ENCODE peak calls at places on chromosomes 3 and 15, in four cellular contexts. U, A, H and I are unnamed samples.

GRCh38 chr15:94840794-94841587 is 609.6 kb downstream of the MCTP2 start:
- DNase-seq in H (no peak), U (no peak), A (peak; percentile 93), I (peak; percentile 34)

GRCh38 chr15:39598958-39599845 is 18.3 kb downstream of the THBS1 start:
- DNase-seq in H (no peak), A (peak; percentile 89), U (no peak), I (peak; percentile 50)

GRCh38 chr3:137105277-137105977 is 147.6 kb downstream of the IL20RB start:
- DNase-seq in U (no peak), H (no peak), A (peak; percentile 74), I (peak; percentile 76)

GRCh38 chr3:158522737-158523136 is 48.3 kb upstream of the MLF1 start:
- DNase-seq in H (no peak), U (no peak), A (no peak), I (peak; percentile 87)

GRCh38 chr3:126459111-126459762 is 16.5 kb downstream of the ZXDC start:
- DNase-seq in U (no peak), H (no peak), A (no peak), I (no peak)

GRCh38 chr15:34246276-34247010 is 21.6 kb downstream of the EMC4 start:
- DNase-seq in H (no peak), U (no peak), A (no peak), I (no peak)

GRCh38 chr15:96622714-96623113 is 292.2 kb downstream of the NR2F2 start:
- DNase-seq in U (no peak), A (no peak), H (no peak), I (no peak)

GRCh38 chr3:32551087-32551486 is 19.6 kb downstream of the DYNC1LI1 start:
- DNase-seq in A (no peak), H (no peak), U (no peak), I (no peak)

GRCh38 chr15:58472821-58473581 is 41.2 kb downstream of the LIPC start:
- DNase-seq in A (peak; percentile 59), H (no peak), U (no peak), I (no peak)

GRCh38 chr3:119295816-119296484 is 1.8 kb downstream of the ARHGAP31 start:
- DNase-seq in U (no peak), A (peak; percentile 45), H (no peak), I (peak; percentile 73)

GRCh38 chr3:100263583-100263982 is 2.8 kb downstream of the TBC1D23 start:
- DNase-seq in U (no peak), A (no peak), H (no peak), I (peak; percentile 76)

GRCh38 chr3:14424711-14425573 is 22.5 kb downstream of the SLC6A6 start:
- DNase-seq in H (no peak), A (no peak), U (no peak), I (no peak)

GRCh38 chr3:150251654-150252053 is 156.4 kb upstream of the TSC22D2 start:
- DNase-seq in A (peak; percentile 85), U (no peak), H (no peak), I (peak; percentile 66)

GRCh38 chr3:100002599-100003350 is 111.5 kb downstream of the FILIP1L start:
- DNase-seq in U (no peak), A (peak; percentile 81), H (no peak), I (peak; percentile 90)

GRCh38 chr3:193779933-193780332 is 186.9 kb downstream of the OPA1 start:
- DNase-seq in H (no peak), U (no peak), A (no peak), I (no peak)

GRCh38 chr15:44286814-44287555 is 1.5 kb upstream of the GOLM2 start:
- DNase-seq in H (no peak), U (no peak), A (peak; percentile 24), I (peak; percentile 54)

GRCh38 chr3:167115331-167115934 is 264.7 kb downstream of the ZBBX start:
- DNase-seq in H (peak; percentile 29), A (no peak), U (peak; percentile 5), I (no peak)

GRCh38 chr15:78951841-78952238 is 7.0 kb upstream of the CTSH start:
- DNase-seq in U (no peak), A (no peak), H (no peak), I (no peak)

GRCh38 chr3:14869877-14870563 is 51.3 kb downstream of the FGD5 start:
- DNase-seq in U (no peak), A (no peak), H (no peak), I (no peak)

GRCh38 chr15:25852696-25853524 is 10.2 kb downstream of the ATP10A start:
- DNase-seq in A (no peak), U (no peak), H (no peak), I (no peak)

GRCh38 chr15:38129531-38130199 is 123.0 kb upstream of the SPRED1 start:
- DNase-seq in U (peak; percentile 53), A (peak; percentile 66), H (peak; percentile 57), I (peak; percentile 100)

GRCh38 chr3:167116120-167116922 is 263.8 kb downstream of the ZBBX start:
- DNase-seq in U (peak; percentile 13), A (no peak), H (peak; percentile 38), I (no peak)

GRCh38 chr15:83653288-83653638 is 660 bp upstream of the ADAMTSL3 start:
- DNase-seq in A (no peak), U (no peak), H (no peak), I (no peak)

GRCh38 chr3:63900459-63900858 is 11.7 kb downstream of the SCAANT1 start:
- DNase-seq in H (no peak), U (no peak), A (peak; percentile 86), I (no peak)

GRCh38 chr3:5162102-5162501 is 25.4 kb upstream of the EDEM1 start:
- DNase-seq in U (no peak), A (no peak), H (no peak), I (peak; percentile 70)

GRCh38 chr3:141722076-141722475 is 16.0 kb upstream of the RNF7 start:
- DNase-seq in U (no peak), A (no peak), H (no peak), I (no peak)

GRCh38 chr15:77507151-77507847 is 86.6 kb downstream of the HMG20A start:
- DNase-seq in A (peak; percentile 61), H (no peak), U (peak; percentile 75), I (peak; percentile 32)

DNA sequence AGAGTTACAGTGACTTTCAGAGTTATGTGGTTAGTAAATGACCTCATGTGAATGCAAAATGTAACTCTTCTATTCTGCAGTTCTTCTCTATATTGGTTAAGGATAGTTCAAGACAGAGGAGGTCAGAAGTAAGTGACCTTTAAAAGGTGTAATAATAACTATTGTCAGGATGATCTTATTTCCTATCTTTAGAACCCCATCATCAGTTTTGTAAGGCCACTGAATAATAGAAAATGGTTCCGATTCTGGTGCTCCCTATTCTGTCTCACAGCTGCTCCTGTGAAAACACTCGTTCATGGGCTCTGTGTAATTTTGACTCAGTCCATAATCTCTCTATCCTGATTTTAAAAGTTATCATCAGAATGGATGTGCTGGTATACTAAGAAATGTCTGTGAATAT is 463.3 kb downstream of the LPP start:
- DNase-seq in H (no peak), A (no peak), U (no peak), I (no peak)
- H3K27ac ChIP-seq in H (no peak overlapping the region), A (no peak overlapping the region), U (no peak overlapping the region), I (no peak overlapping the region)

GRCh38 chr3:138381413-138381901 is 33.1 kb downstream of the MRAS start:
- DNase-seq in H (peak; percentile 82), A (no peak), U (peak; percentile 56), I (peak; percentile 39)
- H3K27ac ChIP-seq in H (peak overlapping the region; percentile 99), A (no peak overlapping the region), U (peak overlapping the region; percentile 92), I (peak overlapping the region; percentile 71)

GRCh38 chr3:132784502-132785025 is 62.4 kb upstream of the NPHP3 start:
- DNase-seq in U (no peak), A (no peak), H (no peak), I (peak; percentile 25)

GRCh38 chr3:132783152-132783551 is 60.9 kb upstream of the NPHP3 start:
- DNase-seq in A (no peak), U (no peak), H (no peak), I (peak; percentile 31)

GRCh38 chr3:132786890-132787289 is 64.7 kb upstream of the NPHP3 start:
- DNase-seq in A (no peak), U (no peak), H (no peak), I (no peak)

GRCh38 chr3:132787616-132788015 is 65.4 kb upstream of the NPHP3 start:
- DNase-seq in U (no peak), H (no peak), A (peak; percentile 4), I (peak; percentile 33)

DNA sequence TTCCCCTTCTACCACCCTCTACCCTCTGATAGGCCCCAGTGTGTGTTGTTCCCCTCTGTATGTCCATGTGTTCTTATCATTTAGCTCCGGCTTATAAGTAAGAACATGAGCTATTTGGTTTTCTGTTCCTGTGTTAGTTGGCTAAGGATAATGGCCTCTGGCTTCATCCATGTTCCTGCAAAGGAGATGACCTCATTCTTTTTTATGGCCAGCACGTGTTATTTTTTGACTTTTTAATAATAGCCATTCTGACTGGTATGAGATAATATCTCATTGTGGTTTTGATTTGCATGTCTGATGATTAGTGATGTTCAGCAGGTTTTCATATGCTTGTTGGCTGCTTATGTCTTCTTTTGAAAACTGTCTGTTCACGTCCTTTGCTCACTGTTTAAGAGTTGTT is 63.1 kb upstream of the NPHP3 start:
- DNase-seq in H (no peak), U (no peak), A (peak; percentile 57), I (peak; percentile 46)
- H3K27ac ChIP-seq in H (no peak overlapping the region), U (peak overlapping the region; percentile 82), A (no peak overlapping the region), I (no peak overlapping the region)

DNA sequence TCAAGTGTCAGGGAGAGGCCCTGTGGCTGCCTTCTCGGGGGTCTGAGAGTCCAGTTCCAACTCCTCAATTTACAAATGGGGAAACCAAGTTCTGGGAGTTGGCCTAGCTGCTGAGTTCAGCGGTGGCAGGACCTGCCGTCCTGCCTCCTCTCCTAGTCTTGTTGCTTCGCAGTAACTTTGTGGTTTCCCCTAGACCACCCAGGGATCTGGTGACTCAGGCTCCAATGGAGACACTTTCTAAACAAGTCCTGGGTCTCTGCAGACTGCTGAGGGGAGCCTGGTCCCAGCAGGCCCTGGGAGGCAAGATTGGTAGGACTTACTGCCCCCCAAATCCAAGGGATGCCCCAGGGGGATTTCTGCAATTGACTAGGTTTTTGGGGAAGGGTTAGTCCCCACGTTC is 83.6 kb downstream of the SMAD6 start:
- DNase-seq in A (no peak), U (no peak), H (no peak), I (peak; percentile 51)
- H3K27ac ChIP-seq in A (no peak overlapping the region), U (no peak overlapping the region), H (no peak overlapping the region), I (no peak overlapping the region)

GRCh38 chr3:36892457-36893136 is 52.3 kb downstream of the TRANK1 start:
- DNase-seq in U (no peak), A (no peak), H (no peak), I (no peak)
- H3K27ac ChIP-seq in U (peak overlapping the region; percentile 66), A (peak overlapping the region; percentile 24), H (no peak overlapping the region), I (no peak overlapping the region)

GRCh38 chr3:50516048-50516871 is 12.8 kb upstream of the CACNA2D2 start:
- DNase-seq in H (no peak), U (peak; percentile 74), A (peak; percentile 3), I (peak; percentile 13)
- H3K27ac ChIP-seq in H (no peak overlapping the region), U (peak overlapping the region; percentile 77), A (no peak overlapping the region), I (no peak overlapping the region)

GRCh38 chr3:61666615-61667320 is 105.4 kb downstream of the PTPRG start:
- DNase-seq in H (no peak), U (no peak), A (no peak), I (peak; percentile 16)

GRCh38 chr3:61665121-61665520 is 103.8 kb downstream of the PTPRG start:
- DNase-seq in U (no peak), H (no peak), A (no peak), I (no peak)

GRCh38 chr3:61666032-61666431 is 104.7 kb downstream of the PTPRG start:
- DNase-seq in H (no peak), A (no peak), U (no peak), I (no peak)

GRCh38 chr3:61662861-61663260 is 101.5 kb downstream of the PTPRG start:
- DNase-seq in U (no peak), A (no peak), H (no peak), I (no peak)

GRCh38 chr3:61663728-61664492 is 102.5 kb downstream of the PTPRG start:
- DNase-seq in H (no peak), A (no peak), U (no peak), I (peak; percentile 97)
- H3K27ac ChIP-seq in H (no peak overlapping the region), A (no peak overlapping the region), U (no peak overlapping the region), I (peak overlapping the region; percentile 80)

GRCh38 chr3:45792516-45793172 is 3.7 kb downstream of the SLC6A20 start:
- DNase-seq in A (no peak), U (no peak), H (no peak), I (no peak)
- H3K27ac ChIP-seq in A (no peak overlapping the region), U (no peak overlapping the region), H (no peak overlapping the region), I (no peak overlapping the region)